ENCODE peak calls at places on chromosomes 7 and 10, in ten cellular contexts. One of them, this sample, is unnamed.

GRCh38 chr10:6229746-6230145 is 27.0 kb downstream of the PFKFB3 start:
- DNase-seq in endodermal cell: no peak
- DNase-seq in CD8-positive, alpha-beta memory T cell: no peak
- DNase-seq in hepatocyte: no peak
- DNase-seq in fibroblast of lung: no peak
- DNase-seq in spleen: peak; percentile 16
- DNase-seq in transverse colon: no peak
- DNase-seq in astrocyte: no peak
- DNase-seq in GM23338: no peak
- DNase-seq in neuronal stem cell: no peak
- DNase-seq in this sample: no peak

GRCh38 chr7:26284477-26284876 is 7.2 kb upstream of the SNX10 start:
- DNase-seq in astrocyte: no peak
- DNase-seq in spleen: no peak
- DNase-seq in neuronal stem cell: no peak
- DNase-seq in transverse colon: no peak
- DNase-seq in hepatocyte: no peak
- DNase-seq in CD8-positive, alpha-beta memory T cell: no peak
- DNase-seq in endodermal cell: no peak
- DNase-seq in GM23338: no peak
- DNase-seq in fibroblast of lung: no peak
- DNase-seq in this sample: no peak

GRCh38 chr10:131797626-131798025 is 103.2 kb upstream of the PPP2R2D start:
- DNase-seq in neuronal stem cell: no peak
- DNase-seq in endodermal cell: peak; percentile 10
- DNase-seq in transverse colon: no peak
- DNase-seq in hepatocyte: no peak
- DNase-seq in CD8-positive, alpha-beta memory T cell: no peak
- DNase-seq in fibroblast of lung: no peak
- DNase-seq in spleen: no peak
- DNase-seq in astrocyte: no peak
- DNase-seq in GM23338: no peak
- DNase-seq in this sample: peak; percentile 7

GRCh38 chr7:98922392-98923107 is 44.2 kb downstream of the TRRAP start:
- DNase-seq in transverse colon: no peak
- DNase-seq in spleen: no peak
- DNase-seq in GM23338: no peak
- DNase-seq in fibroblast of lung: peak; percentile 54
- DNase-seq in neuronal stem cell: no peak
- DNase-seq in astrocyte: peak; percentile 35
- DNase-seq in endodermal cell: no peak
- DNase-seq in hepatocyte: peak; percentile 56
- DNase-seq in CD8-positive, alpha-beta memory T cell: no peak
- DNase-seq in this sample: peak; percentile 78

GRCh38 chr10:46555713-46556514 is 544 bp downstream of the GPRIN2 start:
- DNase-seq in fibroblast of lung: no peak
- DNase-seq in spleen: peak; percentile 77
- DNase-seq in astrocyte: no peak
- DNase-seq in GM23338: peak; percentile 94
- DNase-seq in hepatocyte: peak; percentile 73
- DNase-seq in transverse colon: peak; percentile 55
- DNase-seq in neuronal stem cell: peak; percentile 68
- DNase-seq in endodermal cell: peak; percentile 96
- DNase-seq in CD8-positive, alpha-beta memory T cell: no peak
- DNase-seq in this sample: peak; percentile 88

GRCh38 chr7:108253275-108254044 is 123.3 kb upstream of the LAMB4 start:
- DNase-seq in GM23338: no peak
- DNase-seq in transverse colon: no peak
- DNase-seq in endodermal cell: no peak
- DNase-seq in fibroblast of lung: peak; percentile 77
- DNase-seq in spleen: no peak
- DNase-seq in hepatocyte: no peak
- DNase-seq in astrocyte: peak; percentile 76
- DNase-seq in CD8-positive, alpha-beta memory T cell: no peak
- DNase-seq in neuronal stem cell: no peak
- DNase-seq in this sample: no peak

GRCh38 chr10:70503776-70504175 is 25.2 kb downstream of the PALD1 start:
- DNase-seq in endodermal cell: no peak
- DNase-seq in neuronal stem cell: no peak
- DNase-seq in hepatocyte: no peak
- DNase-seq in astrocyte: peak; percentile 8
- DNase-seq in CD8-positive, alpha-beta memory T cell: no peak
- DNase-seq in transverse colon: no peak
- DNase-seq in spleen: no peak
- DNase-seq in fibroblast of lung: no peak
- DNase-seq in GM23338: no peak
- DNase-seq in this sample: no peak

GRCh38 chr7:19353158-19353557 is 207.9 kb upstream of the FERD3L start:
- DNase-seq in GM23338: no peak
- DNase-seq in neuronal stem cell: no peak
- DNase-seq in CD8-positive, alpha-beta memory T cell: no peak
- DNase-seq in hepatocyte: no peak
- DNase-seq in transverse colon: no peak
- DNase-seq in endodermal cell: no peak
- DNase-seq in spleen: no peak
- DNase-seq in fibroblast of lung: peak; percentile 29
- DNase-seq in astrocyte: peak; percentile 14
- DNase-seq in this sample: no peak

GRCh38 chr7:102973096-102973802 is 60.4 kb downstream of the LRRC17 start:
- DNase-seq in endodermal cell: no peak
- DNase-seq in transverse colon: no peak
- DNase-seq in astrocyte: peak; percentile 64
- DNase-seq in spleen: no peak
- DNase-seq in neuronal stem cell: no peak
- DNase-seq in fibroblast of lung: peak; percentile 75
- DNase-seq in hepatocyte: no peak
- DNase-seq in GM23338: peak; percentile 14
- DNase-seq in CD8-positive, alpha-beta memory T cell: no peak
- DNase-seq in this sample: no peak

GRCh38 chr7:85471740-85472139 is 284.9 kb upstream of the SEMA3D start:
- DNase-seq in fibroblast of lung: peak; percentile 90
- DNase-seq in spleen: no peak
- DNase-seq in CD8-positive, alpha-beta memory T cell: no peak
- DNase-seq in endodermal cell: no peak
- DNase-seq in hepatocyte: no peak
- DNase-seq in GM23338: no peak
- DNase-seq in neuronal stem cell: no peak
- DNase-seq in transverse colon: no peak
- DNase-seq in astrocyte: peak; percentile 86
- DNase-seq in this sample: no peak

GRCh38 chr7:101161692-101162461 is 3.5 kb downstream of the VGF start:
- DNase-seq in GM23338: peak; percentile 55
- DNase-seq in transverse colon: no peak
- DNase-seq in fibroblast of lung: no peak
- DNase-seq in spleen: no peak
- DNase-seq in neuronal stem cell: no peak
- DNase-seq in astrocyte: no peak
- DNase-seq in hepatocyte: no peak
- DNase-seq in endodermal cell: peak; percentile 61
- DNase-seq in CD8-positive, alpha-beta memory T cell: no peak
- DNase-seq in this sample: no peak
- H3K4me1 ChIP-seq in GM23338: peaks cover 48% of the 10 kb centered on the region
- H3K4me1 ChIP-seq in transverse colon: peaks cover 31% of the 10 kb centered on the region
- H3K4me1 ChIP-seq in fibroblast of lung: peaks cover 9% of the 10 kb centered on the region
- H3K4me1 ChIP-seq in spleen: peaks cover 47% of the 10 kb centered on the region
- H3K4me1 ChIP-seq in neuronal stem cell: peaks cover 39% of the 10 kb centered on the region
- H3K4me1 ChIP-seq in astrocyte: peaks cover 39% of the 10 kb centered on the region
- H3K4me1 ChIP-seq in hepatocyte: peaks cover 22% of the 10 kb centered on the region
- H3K4me1 ChIP-seq in endodermal cell: peaks cover 2% of the 10 kb centered on the region
- H3K4me1 ChIP-seq in CD8-positive, alpha-beta memory T cell: peaks cover 28% of the 10 kb centered on the region
- H3K4me1 ChIP-seq in this sample: peaks cover 30% of the 10 kb centered on the region

DNA sequence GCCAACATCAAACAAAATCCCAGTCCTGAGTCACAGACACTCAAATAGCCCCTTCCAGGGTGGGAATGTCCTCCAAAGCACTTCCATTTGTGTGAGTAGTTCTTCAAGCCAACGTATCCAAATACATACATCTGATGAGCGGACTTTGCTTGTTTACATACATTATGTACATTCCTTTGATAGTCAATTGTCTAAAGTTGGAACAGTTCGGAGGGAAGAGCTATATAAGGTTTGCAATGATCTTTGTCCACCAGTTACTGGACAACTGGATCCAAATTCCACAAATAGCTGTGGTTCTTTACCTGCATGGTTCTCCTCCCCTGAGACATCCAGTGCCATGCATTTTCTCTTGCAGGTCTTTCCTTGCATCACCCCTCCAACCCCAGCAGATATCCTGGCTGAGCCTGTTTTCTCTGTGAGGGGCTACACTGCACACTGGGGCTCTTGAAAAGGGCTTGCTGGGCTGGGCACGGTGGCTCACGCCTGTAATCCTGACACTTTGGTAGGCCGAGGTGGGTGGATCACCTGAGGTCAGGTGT is 4.7 kb upstream of the MGMT start:
- DNase-seq in astrocyte: no peak
- DNase-seq in neuronal stem cell: no peak
- DNase-seq in fibroblast of lung: no peak
- DNase-seq in GM23338: no peak
- DNase-seq in transverse colon: no peak
- DNase-seq in CD8-positive, alpha-beta memory T cell: no peak
- DNase-seq in spleen: peak; percentile 52
- DNase-seq in endodermal cell: peak; percentile 26
- DNase-seq in hepatocyte: no peak
- DNase-seq in this sample: no peak
- H3K4me1 ChIP-seq in astrocyte: peaks cover 4% of the 10 kb centered on the region
- H3K4me1 ChIP-seq in neuronal stem cell: no peaks in the 10 kb centered on the region
- H3K4me1 ChIP-seq in fibroblast of lung: no peaks in the 10 kb centered on the region
- H3K4me1 ChIP-seq in GM23338: peaks cover 9% of the 10 kb centered on the region
- H3K4me1 ChIP-seq in transverse colon: peaks cover 7% of the 10 kb centered on the region
- H3K4me1 ChIP-seq in CD8-positive, alpha-beta memory T cell: peaks cover 7% of the 10 kb centered on the region
- H3K4me1 ChIP-seq in spleen: peaks cover 10% of the 10 kb centered on the region
- H3K4me1 ChIP-seq in endodermal cell: no peaks in the 10 kb centered on the region
- H3K4me1 ChIP-seq in hepatocyte: peaks cover 7% of the 10 kb centered on the region
- H3K4me1 ChIP-seq in this sample: peaks cover 8% of the 10 kb centered on the region

DNA sequence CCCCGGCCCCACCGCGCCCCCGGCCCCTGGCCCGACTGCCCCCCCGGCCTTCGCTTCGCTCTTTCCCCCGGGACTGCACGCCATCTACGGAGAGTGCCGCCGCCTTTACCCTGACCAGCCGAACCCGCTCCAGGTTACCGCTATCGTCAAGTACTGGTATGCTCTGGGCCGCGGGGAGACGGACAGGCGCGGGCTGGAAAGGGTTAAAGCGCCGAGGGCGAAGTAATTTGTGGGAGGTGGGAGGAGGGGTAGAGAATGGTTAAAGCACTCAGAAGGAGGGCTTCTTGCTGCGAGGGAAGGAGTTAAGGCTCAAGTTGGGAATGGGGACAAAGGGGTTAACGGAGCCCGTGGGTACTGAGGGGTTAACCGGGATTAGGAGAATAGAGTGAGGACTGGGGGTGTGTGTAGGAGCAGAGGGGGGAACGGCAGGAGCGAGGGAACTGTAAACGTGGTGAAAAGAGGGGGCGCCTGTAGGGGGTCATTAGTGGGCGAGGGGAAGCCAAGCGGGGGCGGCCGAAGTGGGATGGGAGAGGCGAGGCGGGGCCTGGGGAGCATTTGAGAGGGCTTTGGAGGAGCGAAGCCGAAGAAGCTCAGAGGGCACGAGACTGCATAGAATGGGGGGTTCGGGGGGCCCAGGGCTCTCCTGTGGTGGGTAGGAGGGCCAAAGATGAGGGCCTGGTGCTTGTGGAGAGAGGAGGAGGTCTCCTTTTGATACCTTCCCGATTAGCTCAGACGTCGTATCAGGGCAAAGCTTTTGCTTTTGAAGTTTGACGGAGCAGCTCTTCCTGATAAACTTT is 605 bp downstream of the SUFU start:
- DNase-seq in endodermal cell: peak; percentile 88
- DNase-seq in transverse colon: peak; percentile 29
- DNase-seq in hepatocyte: peak; percentile 62
- DNase-seq in CD8-positive, alpha-beta memory T cell: peak; percentile 21
- DNase-seq in spleen: peak; percentile 89
- DNase-seq in GM23338: peak; percentile 85
- DNase-seq in astrocyte: no peak
- DNase-seq in fibroblast of lung: peak; percentile 28
- DNase-seq in neuronal stem cell: peak; percentile 74
- DNase-seq in this sample: peak; percentile 71
- H3K4me1 ChIP-seq in endodermal cell: peaks cover 11% of the 10 kb centered on the region
- H3K4me1 ChIP-seq in transverse colon: peaks cover 36% of the 10 kb centered on the region
- H3K4me1 ChIP-seq in hepatocyte: peaks cover 17% of the 10 kb centered on the region
- H3K4me1 ChIP-seq in CD8-positive, alpha-beta memory T cell: peaks cover 33% of the 10 kb centered on the region
- H3K4me1 ChIP-seq in spleen: peaks cover 82% of the 10 kb centered on the region
- H3K4me1 ChIP-seq in GM23338: peaks cover 6% of the 10 kb centered on the region
- H3K4me1 ChIP-seq in astrocyte: peaks cover 11% of the 10 kb centered on the region
- H3K4me1 ChIP-seq in fibroblast of lung: peaks cover 4% of the 10 kb centered on the region
- H3K4me1 ChIP-seq in neuronal stem cell: no peaks in the 10 kb centered on the region
- H3K4me1 ChIP-seq in this sample: peaks cover 45% of the 10 kb centered on the region

GRCh38 chr7:70703785-70704184 is 428.2 kb upstream of the GALNT17 start:
- DNase-seq in transverse colon: no peak
- DNase-seq in fibroblast of lung: no peak
- DNase-seq in endodermal cell: no peak
- DNase-seq in CD8-positive, alpha-beta memory T cell: no peak
- DNase-seq in GM23338: peak; percentile 90
- DNase-seq in neuronal stem cell: no peak
- DNase-seq in hepatocyte: no peak
- DNase-seq in astrocyte: no peak
- DNase-seq in spleen: no peak
- DNase-seq in this sample: no peak

GRCh38 chr7:70704921-70705346 is 427.0 kb upstream of the GALNT17 start:
- DNase-seq in GM23338: no peak
- DNase-seq in endodermal cell: no peak
- DNase-seq in astrocyte: peak; percentile 73
- DNase-seq in spleen: no peak
- DNase-seq in CD8-positive, alpha-beta memory T cell: no peak
- DNase-seq in hepatocyte: no peak
- DNase-seq in neuronal stem cell: no peak
- DNase-seq in transverse colon: no peak
- DNase-seq in fibroblast of lung: peak; percentile 76
- DNase-seq in this sample: no peak

GRCh38 chr7:70706204-70706603 is 425.7 kb upstream of the GALNT17 start:
- DNase-seq in neuronal stem cell: no peak
- DNase-seq in endodermal cell: peak; percentile 80
- DNase-seq in fibroblast of lung: no peak
- DNase-seq in GM23338: peak; percentile 75
- DNase-seq in hepatocyte: no peak
- DNase-seq in CD8-positive, alpha-beta memory T cell: no peak
- DNase-seq in astrocyte: no peak
- DNase-seq in transverse colon: no peak
- DNase-seq in spleen: no peak
- DNase-seq in this sample: no peak

GRCh38 chr7:70707823-70708243 is 424.1 kb upstream of the GALNT17 start:
- DNase-seq in neuronal stem cell: no peak
- DNase-seq in astrocyte: no peak
- DNase-seq in CD8-positive, alpha-beta memory T cell: no peak
- DNase-seq in GM23338: no peak
- DNase-seq in hepatocyte: no peak
- DNase-seq in endodermal cell: no peak
- DNase-seq in fibroblast of lung: peak; percentile 19
- DNase-seq in spleen: no peak
- DNase-seq in transverse colon: no peak
- DNase-seq in this sample: no peak

DNA sequence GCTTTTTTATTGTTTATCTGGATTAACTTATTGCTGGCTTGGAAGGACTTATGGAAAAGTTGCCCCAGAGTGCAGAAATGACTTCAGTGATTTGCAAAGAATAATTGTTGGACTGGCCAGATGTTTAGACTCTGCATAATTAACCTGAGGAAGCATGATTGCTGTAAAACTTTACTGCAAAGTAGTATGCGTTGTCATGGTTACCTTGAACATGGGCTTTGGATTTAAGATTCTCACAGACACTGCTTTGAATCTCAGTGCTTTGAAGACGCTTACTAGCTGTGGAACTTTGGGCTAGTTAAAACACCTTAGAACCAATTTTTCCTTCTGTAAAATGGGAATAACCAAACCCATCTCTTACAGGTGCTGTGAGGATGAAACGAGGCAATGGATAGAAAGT is 425.2 kb upstream of the GALNT17 start:
- DNase-seq in fibroblast of lung: no peak
- DNase-seq in hepatocyte: no peak
- DNase-seq in GM23338: no peak
- DNase-seq in CD8-positive, alpha-beta memory T cell: no peak
- DNase-seq in spleen: no peak
- DNase-seq in transverse colon: no peak
- DNase-seq in endodermal cell: no peak
- DNase-seq in astrocyte: no peak
- DNase-seq in neuronal stem cell: no peak
- DNase-seq in this sample: no peak
- H3K4me1 ChIP-seq in fibroblast of lung: peaks cover 7% of the 10 kb centered on the region
- H3K4me1 ChIP-seq in hepatocyte: peaks cover 31% of the 10 kb centered on the region
- H3K4me1 ChIP-seq in GM23338: peaks cover 69% of the 10 kb centered on the region
- H3K4me1 ChIP-seq in CD8-positive, alpha-beta memory T cell: no peaks in the 10 kb centered on the region
- H3K4me1 ChIP-seq in spleen: no peaks in the 10 kb centered on the region
- H3K4me1 ChIP-seq in transverse colon: no peaks in the 10 kb centered on the region
- H3K4me1 ChIP-seq in endodermal cell: peaks cover 37% of the 10 kb centered on the region
- H3K4me1 ChIP-seq in astrocyte: peaks cover 18% of the 10 kb centered on the region
- H3K4me1 ChIP-seq in neuronal stem cell: peaks cover 11% of the 10 kb centered on the region
- H3K4me1 ChIP-seq in this sample: peaks cover 16% of the 10 kb centered on the region